ENCODE peak calls at places on chromosomes 4 and X, in ten cellular contexts. V, R, M, D, I, S, A, E, G and Z are unnamed samples.
A peak's percentile ranks its signal among the peaks of the same experiment; 100 is the strongest.

GRCh38 chr4:145936142-145937020 is 2.2 kb downstream of the ZNF827 start:
- DNase-seq in V (peak; percentile 82), R (peak; percentile 55), M (peak; percentile 92), D (peak; percentile 74), I (peak; percentile 86), S (peak; percentile 70), A (peak; percentile 51), E (peak; percentile 65), G (no peak), Z (peak; percentile 67)

GRCh38 chrX:38939067-38939466 is 137.8 kb downstream of the MID1IP1 start:
- DNase-seq in V (no peak), R (peak; percentile 68), M (no peak), D (peak; percentile 24), I (no peak), S (peak; percentile 74), A (peak; percentile 44), E (no peak), G (no peak), Z (no peak)

GRCh38 chrX:147853701-147854100 is 58.0 kb upstream of the FMR1 start:
- DNase-seq in V (no peak), R (no peak), M (no peak), D (no peak), I (no peak), S (no peak), A (no peak), E (no peak), G (no peak), Z (no peak)

GRCh38 chr4:40719008-40719623 is 30.6 kb upstream of the NSUN7 start:
- DNase-seq in V (peak; percentile 59), R (peak; percentile 74), M (peak; percentile 68), D (no peak), I (no peak), S (peak; percentile 74), A (no peak), E (peak; percentile 34), G (peak; percentile 22), Z (no peak)

GRCh38 chrX:47643926-47644325 is 6.4 kb downstream of the ELK1 start:
- DNase-seq in V (no peak), R (no peak), M (peak; percentile 51), D (no peak), I (no peak), S (peak; percentile 20), A (no peak), E (no peak), G (no peak), Z (no peak)

GRCh38 chr4:55303818-55304217 is 42.2 kb upstream of the SRD5A3 start:
- DNase-seq in V (no peak), R (peak; percentile 96), M (no peak), D (no peak), I (no peak), S (peak; percentile 43), A (no peak), E (peak; percentile 85), G (no peak), Z (no peak)

GRCh38 chr4:125315571-125316390 is 1.0 kb downstream of the FAT4 start:
- DNase-seq in V (peak; percentile 46), R (peak; percentile 25), M (peak; percentile 88), D (peak; percentile 33), I (peak; percentile 86), S (peak; percentile 59), A (no peak), E (peak; percentile 40), G (no peak), Z (no peak)

GRCh38 chrX:34900691-34901090 is 41.9 kb upstream of the FAM47B start:
- DNase-seq in V (no peak), R (no peak), M (no peak), D (no peak), I (no peak), S (peak; percentile 24), A (no peak), E (peak; percentile 35), G (no peak), Z (no peak)

GRCh38 chr4:179307297-179308136 is 1865.3 kb upstream of the AGA start:
- DNase-seq in V (peak; percentile 46), R (peak; percentile 21), M (peak; percentile 56), D (no peak), I (no peak), S (peak; percentile 69), A (no peak), E (peak; percentile 40), G (no peak), Z (no peak)

GRCh38 chrX:38282044-38282443 is 45.3 kb downstream of the RPGR start:
- DNase-seq in V (no peak), R (no peak), M (peak; percentile 14), D (peak; percentile 24), I (no peak), S (no peak), A (no peak), E (no peak), G (no peak), Z (no peak)

DNA sequence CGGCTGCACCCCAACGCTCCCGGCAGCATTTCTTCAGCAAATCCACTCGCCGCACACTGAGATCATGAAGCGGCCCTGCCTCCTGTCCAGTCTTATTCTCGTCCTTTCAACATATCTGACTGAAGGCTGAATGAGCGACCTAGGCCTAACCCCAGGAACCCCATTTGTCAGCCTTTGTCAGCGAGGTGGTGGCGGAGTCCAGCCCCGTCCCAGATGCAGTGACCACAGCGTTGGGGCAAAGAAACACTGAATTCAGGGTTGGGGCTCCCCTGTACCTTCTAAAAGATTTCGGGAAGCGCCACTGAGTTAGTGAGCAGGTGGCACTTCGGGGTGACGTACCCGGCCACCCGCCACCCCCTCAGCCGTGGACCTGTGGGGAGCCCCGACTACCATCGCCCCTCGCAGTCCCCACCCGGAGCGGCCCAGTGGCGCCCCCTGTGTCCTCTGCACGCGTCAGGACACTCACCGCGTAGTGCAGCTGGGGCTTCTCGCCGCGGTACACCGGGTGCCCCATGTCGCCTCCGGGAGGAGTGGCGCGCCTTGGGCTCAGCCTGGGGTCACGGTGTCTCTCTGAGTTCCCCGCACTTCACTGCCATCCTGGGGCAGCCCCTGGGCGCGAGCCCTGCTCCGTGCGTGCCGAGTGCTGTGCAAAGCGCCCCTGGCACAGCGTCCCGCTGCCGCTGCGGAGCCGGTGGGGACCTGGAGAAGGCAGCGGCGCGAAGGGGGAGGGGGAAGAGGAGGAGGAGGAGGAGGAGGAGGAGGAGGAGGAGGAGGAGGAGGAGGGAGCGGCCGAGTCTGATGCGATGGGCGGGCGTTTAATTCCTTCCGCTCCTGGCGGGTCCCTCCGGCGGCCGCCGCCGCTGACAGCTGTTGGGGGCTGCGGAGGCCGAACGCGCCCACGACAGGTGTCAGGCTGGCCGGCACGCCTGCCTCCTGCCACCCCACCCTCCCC is 134.1 kb downstream of the AMELX start:
- DNase-seq in V (peak; percentile 63), R (no peak), M (peak; percentile 6), D (peak; percentile 22), I (peak; percentile 89), S (no peak), A (peak; percentile 43), E (no peak), G (no peak), Z (no peak)
- TF ChIP-seq CTCF in V (no peak), R (peak; percentile 45), M (peak; percentile 50), D (no peak), I (peak; percentile 70), S (no peak), A (peak; percentile 36), E (peak; percentile 64), G (peak; percentile 52), Z (no peak)

GRCh38 chr4:48400416-48400815 is 59.1 kb downstream of the SLAIN2 start:
- DNase-seq in V (no peak), R (no peak), M (no peak), D (no peak), I (no peak), S (no peak), A (no peak), E (no peak), G (no peak), Z (no peak)
- TF ChIP-seq CTCF in V (no peak), R (no peak), M (no peak), D (no peak), I (no peak), S (no peak), A (no peak), E (no peak), G (no peak), Z (no peak)

GRCh38 chr4:153228512-153229145 is 24.4 kb downstream of the TRIM2 start:
- DNase-seq in V (no peak), R (no peak), M (no peak), D (no peak), I (no peak), S (no peak), A (no peak), E (no peak), G (no peak), Z (no peak)

GRCh38 chr4:153233761-153234371 is 29.6 kb downstream of the TRIM2 start:
- DNase-seq in V (no peak), R (peak; percentile 88), M (no peak), D (peak; percentile 37), I (no peak), S (peak; percentile 95), A (no peak), E (no peak), G (peak; percentile 77), Z (no peak)

GRCh38 chr4:153227501-153227900 is 23.3 kb downstream of the TRIM2 start:
- DNase-seq in V (no peak), R (no peak), M (no peak), D (no peak), I (no peak), S (no peak), A (no peak), E (no peak), G (no peak), Z (no peak)

GRCh38 chr4:153234923-153235322 is 30.7 kb downstream of the TRIM2 start:
- DNase-seq in V (no peak), R (peak; percentile 38), M (no peak), D (no peak), I (no peak), S (peak; percentile 53), A (no peak), E (no peak), G (no peak), Z (no peak)

GRCh38 chr4:153232768-153233167 is 28.5 kb downstream of the TRIM2 start:
- DNase-seq in V (no peak), R (no peak), M (peak; percentile 88), D (no peak), I (no peak), S (peak; percentile 23), A (no peak), E (no peak), G (no peak), Z (no peak)
- TF ChIP-seq CTCF in V (no peak), R (peak; percentile 10), M (peak; percentile 10), D (no peak), I (peak; percentile 36), S (no peak), A (no peak), E (peak; percentile 24), G (peak; percentile 29), Z (no peak)

DNA sequence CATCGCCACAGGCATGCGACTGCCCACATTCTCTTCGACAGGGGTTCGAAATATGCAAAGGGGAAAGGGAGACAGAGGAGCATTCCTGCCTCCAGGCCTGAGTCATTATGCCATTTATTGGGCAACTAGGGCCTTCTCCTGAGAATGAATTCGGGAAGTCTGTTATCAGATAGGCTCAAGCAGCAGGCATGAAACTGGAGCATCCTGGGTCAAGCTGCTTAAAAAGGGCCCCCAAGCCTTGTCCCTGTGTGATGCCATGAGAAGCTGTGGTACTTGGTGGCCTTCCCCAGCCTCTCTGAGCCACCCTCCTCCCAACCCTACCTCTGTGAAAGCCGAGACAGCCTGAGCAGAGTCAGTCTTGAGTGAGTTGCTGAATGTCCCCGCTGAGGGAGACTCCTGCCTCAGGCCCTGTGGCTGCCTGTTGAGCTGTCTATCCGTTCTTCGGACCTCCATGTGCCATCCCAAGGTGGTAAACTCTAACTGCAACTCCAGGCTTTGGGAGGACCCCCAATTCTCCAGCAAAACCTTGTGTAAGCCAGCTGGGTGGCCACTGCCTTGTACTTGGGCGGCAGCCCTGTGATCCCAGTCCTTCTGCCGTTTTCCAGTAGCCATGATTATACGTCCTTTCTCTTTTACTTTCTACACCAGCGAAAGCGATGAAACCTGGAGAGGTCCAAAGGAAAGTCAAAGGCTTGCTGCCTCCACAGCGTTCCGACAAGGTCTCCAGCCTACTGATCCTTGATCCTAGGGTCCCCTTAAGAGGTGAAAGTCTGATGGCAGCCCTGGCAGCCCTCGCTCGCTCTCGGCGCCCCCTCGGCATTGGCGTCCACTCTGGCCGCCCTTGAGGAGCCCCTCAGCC is 37.7 kb downstream of the NBDY start:
- DNase-seq in V (peak; percentile 48), R (no peak), M (no peak), D (no peak), I (peak; percentile 40), S (peak; percentile 21), A (no peak), E (peak; percentile 31), G (no peak), Z (no peak)
- TF ChIP-seq CTCF in V (no peak), R (no peak), M (peak; percentile 9), D (no peak), I (no peak), S (no peak), A (no peak), E (peak; percentile 9), G (no peak), Z (no peak)